ENCODE peak calls at places on chromosomes 12 and 14, in four cellular contexts. One of them, this sample, is unnamed.

GRCh38 chr14:68245146-68246073 is 425.8 kb downstream of the RAD51B start:
- DNase-seq in LoVo: peak; percentile 35
- DNase-seq in activated effector memory CD4-positive, alpha-beta T cell treated with anti-CD3 and anti-CD28 coated beads, Interleukin-2, amount 50 U/mL, for 16 hours: no peak
- DNase-seq in GM10248: no peak
- DNase-seq in this sample: no peak

GRCh38 chr12:72499244-72499643 is 227.1 kb downstream of the TRHDE start:
- DNase-seq in LoVo: no peak
- DNase-seq in activated effector memory CD4-positive, alpha-beta T cell treated with anti-CD3 and anti-CD28 coated beads, Interleukin-2, amount 50 U/mL, for 16 hours: no peak
- DNase-seq in GM10248: no peak
- DNase-seq in this sample: no peak

GRCh38 chr14:103230021-103230420 is 104.0 kb upstream of the EIF5 start:
- DNase-seq in LoVo: no peak
- DNase-seq in activated effector memory CD4-positive, alpha-beta T cell treated with anti-CD3 and anti-CD28 coated beads, Interleukin-2, amount 50 U/mL, for 16 hours: no peak
- DNase-seq in GM10248: no peak
- DNase-seq in this sample: peak; percentile 22

GRCh38 chr12:6377667-6377994 is 2.3 kb upstream of the SCNN1A start:
- DNase-seq in LoVo: no peak
- DNase-seq in activated effector memory CD4-positive, alpha-beta T cell treated with anti-CD3 and anti-CD28 coated beads, Interleukin-2, amount 50 U/mL, for 16 hours: peak; percentile 36
- DNase-seq in GM10248: no peak
- DNase-seq in this sample: no peak

GRCh38 chr14:104432611-104433231 is 146.8 kb upstream of the C14orf180 start:
- DNase-seq in LoVo: no peak
- DNase-seq in activated effector memory CD4-positive, alpha-beta T cell treated with anti-CD3 and anti-CD28 coated beads, Interleukin-2, amount 50 U/mL, for 16 hours: peak; percentile 57
- DNase-seq in GM10248: peak; percentile 18
- DNase-seq in this sample: no peak

GRCh38 chr14:63318835-63319234 is at the start of gene GPHB5:
- DNase-seq in LoVo: no peak
- DNase-seq in activated effector memory CD4-positive, alpha-beta T cell treated with anti-CD3 and anti-CD28 coated beads, Interleukin-2, amount 50 U/mL, for 16 hours: no peak
- DNase-seq in GM10248: no peak
- DNase-seq in this sample: no peak

GRCh38 chr14:68282479-68283377 is 463.1 kb downstream of the RAD51B start:
- DNase-seq in LoVo: no peak
- DNase-seq in activated effector memory CD4-positive, alpha-beta T cell treated with anti-CD3 and anti-CD28 coated beads, Interleukin-2, amount 50 U/mL, for 16 hours: peak; percentile 66
- DNase-seq in GM10248: peak; percentile 41
- DNase-seq in this sample: no peak

GRCh38 chr14:96096639-96097610 is 57.8 kb downstream of the C14orf132 start:
- DNase-seq in LoVo: no peak
- DNase-seq in activated effector memory CD4-positive, alpha-beta T cell treated with anti-CD3 and anti-CD28 coated beads, Interleukin-2, amount 50 U/mL, for 16 hours: peak; percentile 45
- DNase-seq in GM10248: no peak
- DNase-seq in this sample: no peak

GRCh38 chr12:14243941-14244340 is 121.5 kb upstream of the ATF7IP start:
- DNase-seq in LoVo: no peak
- DNase-seq in activated effector memory CD4-positive, alpha-beta T cell treated with anti-CD3 and anti-CD28 coated beads, Interleukin-2, amount 50 U/mL, for 16 hours: no peak
- DNase-seq in GM10248: no peak
- DNase-seq in this sample: no peak

GRCh38 chr12:49507139-49507538 is 31.7 kb upstream of the KCNH3 start:
- DNase-seq in LoVo: no peak
- DNase-seq in activated effector memory CD4-positive, alpha-beta T cell treated with anti-CD3 and anti-CD28 coated beads, Interleukin-2, amount 50 U/mL, for 16 hours: no peak
- DNase-seq in GM10248: no peak
- DNase-seq in this sample: no peak

GRCh38 chr14:89750909-89751502 is 203.5 kb downstream of the EFCAB11 start:
- DNase-seq in LoVo: no peak
- DNase-seq in activated effector memory CD4-positive, alpha-beta T cell treated with anti-CD3 and anti-CD28 coated beads, Interleukin-2, amount 50 U/mL, for 16 hours: no peak
- DNase-seq in GM10248: no peak
- DNase-seq in this sample: no peak

GRCh38 chr14:93945070-93945399 is 17.9 kb downstream of the FAM181A start:
- DNase-seq in LoVo: no peak
- DNase-seq in activated effector memory CD4-positive, alpha-beta T cell treated with anti-CD3 and anti-CD28 coated beads, Interleukin-2, amount 50 U/mL, for 16 hours: no peak
- DNase-seq in GM10248: no peak
- DNase-seq in this sample: no peak

GRCh38 chr12:25293596-25293995 is 42.9 kb upstream of the KRAS start:
- DNase-seq in LoVo: no peak
- DNase-seq in activated effector memory CD4-positive, alpha-beta T cell treated with anti-CD3 and anti-CD28 coated beads, Interleukin-2, amount 50 U/mL, for 16 hours: no peak
- DNase-seq in GM10248: no peak
- DNase-seq in this sample: no peak

GRCh38 chr14:28770061-28770460 is 3.5 kb downstream of the FOXG1 start:
- DNase-seq in LoVo: no peak
- DNase-seq in activated effector memory CD4-positive, alpha-beta T cell treated with anti-CD3 and anti-CD28 coated beads, Interleukin-2, amount 50 U/mL, for 16 hours: no peak
- DNase-seq in GM10248: no peak
- DNase-seq in this sample: no peak

GRCh38 chr14:32648434-32648833 is 290.2 kb upstream of the NPAS3 start:
- DNase-seq in LoVo: no peak
- DNase-seq in activated effector memory CD4-positive, alpha-beta T cell treated with anti-CD3 and anti-CD28 coated beads, Interleukin-2, amount 50 U/mL, for 16 hours: no peak
- DNase-seq in GM10248: no peak
- DNase-seq in this sample: no peak

GRCh38 chr12:27900920-27901879 is 71.3 kb downstream of the PTHLH start:
- DNase-seq in LoVo: no peak
- DNase-seq in activated effector memory CD4-positive, alpha-beta T cell treated with anti-CD3 and anti-CD28 coated beads, Interleukin-2, amount 50 U/mL, for 16 hours: no peak
- DNase-seq in GM10248: no peak
- DNase-seq in this sample: no peak

GRCh38 chr14:40911161-40911560 is 695.5 kb upstream of the LRFN5 start:
- DNase-seq in LoVo: no peak
- DNase-seq in activated effector memory CD4-positive, alpha-beta T cell treated with anti-CD3 and anti-CD28 coated beads, Interleukin-2, amount 50 U/mL, for 16 hours: no peak
- DNase-seq in GM10248: no peak
- DNase-seq in this sample: no peak

This sample was measured in GM20000.